ENCODE peak calls at places on chromosomes 2 and 18, in nine cellular contexts. One of them, this sample, is unnamed.

GRCh38 chr2:223901854-223902253 is 43.3 kb downstream of the WDFY1 start:
- DNase-seq in HCT116: no peak
- DNase-seq in breast epithelium: no peak
- DNase-seq in K562: no peak
- DNase-seq in GM12878: no peak
- DNase-seq in HepG2: peak; percentile 55
- DNase-seq in spleen: no peak
- DNase-seq in stomach: no peak
- DNase-seq in suprapubic skin: no peak
- DNase-seq in this sample: no peak

GRCh38 chr2:67221266-67221665 is 175.9 kb upstream of the ETAA1 start:
- DNase-seq in HCT116: no peak
- DNase-seq in spleen: no peak
- DNase-seq in GM12878: no peak
- DNase-seq in K562: no peak
- DNase-seq in suprapubic skin: no peak
- DNase-seq in stomach: no peak
- DNase-seq in breast epithelium: no peak
- DNase-seq in HepG2: no peak
- DNase-seq in this sample: no peak

GRCh38 chr18:74284501-74285004 is 7.2 kb downstream of the CYB5A start:
- DNase-seq in stomach: no peak
- DNase-seq in suprapubic skin: no peak
- DNase-seq in HCT116: no peak
- DNase-seq in GM12878: no peak
- DNase-seq in breast epithelium: no peak
- DNase-seq in HepG2: no peak
- DNase-seq in spleen: no peak
- DNase-seq in K562: no peak
- DNase-seq in this sample: no peak

GRCh38 chr2:67997528-67998267 is 65.1 kb downstream of the C1D start:
- DNase-seq in breast epithelium: no peak
- DNase-seq in HCT116: no peak
- DNase-seq in HepG2: no peak
- DNase-seq in suprapubic skin: no peak
- DNase-seq in K562: no peak
- DNase-seq in GM12878: no peak
- DNase-seq in stomach: no peak
- DNase-seq in spleen: no peak
- DNase-seq in this sample: no peak

GRCh38 chr2:233252227-233252626 is 754 bp downstream of the ATG16L1 start:
- DNase-seq in suprapubic skin: no peak
- DNase-seq in GM12878: no peak
- DNase-seq in breast epithelium: no peak
- DNase-seq in HCT116: no peak
- DNase-seq in K562: no peak
- DNase-seq in spleen: no peak
- DNase-seq in stomach: no peak
- DNase-seq in HepG2: no peak
- DNase-seq in this sample: no peak

GRCh38 chr18:24321071-24321470 is 76.6 kb downstream of the OSBPL1A start:
- DNase-seq in spleen: no peak
- DNase-seq in K562: no peak
- DNase-seq in breast epithelium: no peak
- DNase-seq in HepG2: no peak
- DNase-seq in GM12878: no peak
- DNase-seq in suprapubic skin: no peak
- DNase-seq in HCT116: no peak
- DNase-seq in stomach: no peak
- DNase-seq in this sample: no peak

GRCh38 chr2:30894498-30895119 is 87.4 kb upstream of the CAPN13 start:
- DNase-seq in spleen: no peak
- DNase-seq in breast epithelium: no peak
- DNase-seq in HepG2: no peak
- DNase-seq in suprapubic skin: no peak
- DNase-seq in K562: no peak
- DNase-seq in HCT116: no peak
- DNase-seq in GM12878: no peak
- DNase-seq in stomach: no peak
- DNase-seq in this sample: no peak

GRCh38 chr18:57837917-57838548 is 34.9 kb upstream of the ATP8B1 start:
- DNase-seq in K562: no peak
- DNase-seq in spleen: no peak
- DNase-seq in suprapubic skin: no peak
- DNase-seq in breast epithelium: no peak
- DNase-seq in HCT116: no peak
- DNase-seq in HepG2: no peak
- DNase-seq in GM12878: peak; percentile 91
- DNase-seq in stomach: no peak
- DNase-seq in this sample: no peak

GRCh38 chr2:234945339-234945895 is 6.4 kb upstream of the SH3BP4 start:
- DNase-seq in stomach: no peak
- DNase-seq in spleen: no peak
- DNase-seq in HCT116: no peak
- DNase-seq in HepG2: no peak
- DNase-seq in breast epithelium: no peak
- DNase-seq in suprapubic skin: no peak
- DNase-seq in GM12878: no peak
- DNase-seq in K562: no peak
- DNase-seq in this sample: no peak

GRCh38 chr2:188524519-188525113 is 232.9 kb downstream of the GULP1 start:
- DNase-seq in K562: peak; percentile 13
- DNase-seq in GM12878: no peak
- DNase-seq in HepG2: peak; percentile 53
- DNase-seq in HCT116: peak; percentile 22
- DNase-seq in suprapubic skin: no peak
- DNase-seq in breast epithelium: no peak
- DNase-seq in stomach: peak; percentile 27
- DNase-seq in spleen: no peak
- DNase-seq in this sample: peak; percentile 11

GRCh38 chr2:183009249-183009899 is 28.9 kb downstream of the NCKAP1 start:
- DNase-seq in HCT116: no peak
- DNase-seq in stomach: no peak
- DNase-seq in K562: no peak
- DNase-seq in suprapubic skin: no peak
- DNase-seq in GM12878: no peak
- DNase-seq in breast epithelium: no peak
- DNase-seq in spleen: no peak
- DNase-seq in HepG2: no peak
- DNase-seq in this sample: no peak

GRCh38 chr2:137172162-137172561 is 406.8 kb downstream of the THSD7B start:
- DNase-seq in GM12878: no peak
- DNase-seq in HepG2: peak; percentile 40
- DNase-seq in suprapubic skin: no peak
- DNase-seq in breast epithelium: no peak
- DNase-seq in stomach: no peak
- DNase-seq in HCT116: no peak
- DNase-seq in K562: no peak
- DNase-seq in spleen: no peak
- DNase-seq in this sample: no peak

GRCh38 chr2:66582975-66583842 is 148.3 kb downstream of the MEIS1 start:
- DNase-seq in GM12878: no peak
- DNase-seq in suprapubic skin: no peak
- DNase-seq in breast epithelium: no peak
- DNase-seq in spleen: no peak
- DNase-seq in HCT116: no peak
- DNase-seq in K562: no peak
- DNase-seq in HepG2: no peak
- DNase-seq in stomach: no peak
- DNase-seq in this sample: no peak

GRCh38 chr2:144505245-144505801 is 14.6 kb downstream of the ZEB2 start:
- DNase-seq in HCT116: no peak
- DNase-seq in GM12878: no peak
- DNase-seq in spleen: no peak
- DNase-seq in breast epithelium: no peak
- DNase-seq in HepG2: no peak
- DNase-seq in stomach: no peak
- DNase-seq in K562: peak; percentile 66
- DNase-seq in suprapubic skin: no peak
- DNase-seq in this sample: no peak

GRCh38 chr2:64212346-64212745 is 68.1 kb upstream of the PELI1 start:
- DNase-seq in HCT116: no peak
- DNase-seq in spleen: no peak
- DNase-seq in GM12878: no peak
- DNase-seq in stomach: no peak
- DNase-seq in HepG2: no peak
- DNase-seq in suprapubic skin: no peak
- DNase-seq in breast epithelium: no peak
- DNase-seq in K562: no peak
- DNase-seq in this sample: no peak

GRCh38 chr2:241636182-241636982 is 576 bp downstream of the THAP4 start:
- DNase-seq in HepG2: peak; percentile 49
- DNase-seq in breast epithelium: no peak
- DNase-seq in GM12878: no peak
- DNase-seq in suprapubic skin: peak; percentile 80
- DNase-seq in spleen: peak; percentile 90
- DNase-seq in K562: peak; percentile 47
- DNase-seq in stomach: peak; percentile 48
- DNase-seq in HCT116: no peak
- DNase-seq in this sample: no peak

GRCh38 chr2:54579682-54580349 is 123.7 kb downstream of the SPTBN1 start:
- DNase-seq in HepG2: peak; percentile 97
- DNase-seq in breast epithelium: no peak
- DNase-seq in stomach: peak; percentile 57
- DNase-seq in HCT116: no peak
- DNase-seq in suprapubic skin: no peak
- DNase-seq in K562: no peak
- DNase-seq in GM12878: peak; percentile 89
- DNase-seq in spleen: no peak
- DNase-seq in this sample: peak; percentile 27

GRCh38 chr2:9768388-9768787 is 74.9 kb upstream of the TAF1B start:
- DNase-seq in spleen: peak; percentile 66
- DNase-seq in HepG2: peak; percentile 47
- DNase-seq in breast epithelium: no peak
- DNase-seq in GM12878: no peak
- DNase-seq in HCT116: no peak
- DNase-seq in stomach: no peak
- DNase-seq in K562: peak; percentile 59
- DNase-seq in suprapubic skin: peak; percentile 55
- DNase-seq in this sample: no peak

GRCh38 chr2:6866239-6866745 is 585 bp upstream of the CMPK2 start:
- DNase-seq in K562: peak; percentile 62
- DNase-seq in breast epithelium: no peak
- DNase-seq in HCT116: peak; percentile 27
- DNase-seq in HepG2: peak; percentile 24
- DNase-seq in spleen: peak; percentile 77
- DNase-seq in suprapubic skin: no peak
- DNase-seq in GM12878: peak; percentile 17
- DNase-seq in stomach: peak; percentile 44
- DNase-seq in this sample: no peak
- TF ChIP-seq CTCF in K562: peak; percentile 72
- TF ChIP-seq CTCF in breast epithelium: no peak
- TF ChIP-seq CTCF in HCT116: peak; percentile 71
- TF ChIP-seq CTCF in HepG2: peak; percentile 61
- TF ChIP-seq CTCF in spleen: peak; percentile 17
- TF ChIP-seq CTCF in suprapubic skin: peak; percentile 30
- TF ChIP-seq CTCF in GM12878: peak; percentile 53
- TF ChIP-seq CTCF in stomach: no peak
- TF ChIP-seq CTCF in this sample: no peak

DNA sequence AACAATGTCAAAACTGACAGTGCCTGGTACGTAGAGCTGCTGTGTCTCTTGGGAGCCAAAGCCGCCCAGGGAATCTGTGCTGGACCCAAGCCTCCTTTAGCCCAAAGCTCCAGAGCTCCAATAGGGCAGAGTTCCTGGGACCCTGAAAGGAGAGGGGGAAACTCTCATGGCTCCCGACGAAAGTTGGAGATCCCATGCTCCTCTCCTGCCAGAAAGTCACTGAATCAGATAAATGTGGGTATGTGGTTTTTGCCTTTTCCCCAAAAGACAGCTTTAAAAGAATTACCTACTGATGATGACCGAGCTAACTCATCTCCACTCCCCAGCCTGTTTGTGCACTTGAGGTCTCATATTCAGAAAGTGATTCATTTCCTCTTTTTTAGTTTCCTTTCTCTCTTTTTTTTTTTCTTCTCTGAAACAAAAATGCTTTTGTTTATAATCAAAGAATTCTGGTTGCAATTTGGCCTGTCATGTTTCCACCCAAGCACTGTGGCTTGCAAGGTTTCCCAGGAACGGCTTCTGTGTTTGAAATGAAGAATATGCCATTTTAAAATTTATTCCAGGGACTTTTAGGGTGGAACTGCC is 14.1 kb upstream of the PMAIP1 start:
- DNase-seq in HCT116: no peak
- DNase-seq in stomach: no peak
- DNase-seq in breast epithelium: no peak
- DNase-seq in K562: no peak
- DNase-seq in HepG2: no peak
- DNase-seq in spleen: no peak
- DNase-seq in GM12878: peak; percentile 78
- DNase-seq in suprapubic skin: no peak
- DNase-seq in this sample: no peak
- TF ChIP-seq POLR2AphosphoS5 in HCT116: no peak
- TF ChIP-seq POLR2AphosphoS5 in stomach: no peak
- TF ChIP-seq POLR2AphosphoS5 in breast epithelium: no peak
- TF ChIP-seq POLR2AphosphoS5 in K562: no peak
- TF ChIP-seq POLR2AphosphoS5 in HepG2: no peak
- TF ChIP-seq POLR2AphosphoS5 in spleen: no peak
- TF ChIP-seq POLR2AphosphoS5 in GM12878: peak; percentile 59
- TF ChIP-seq POLR2AphosphoS5 in suprapubic skin: no peak
- TF ChIP-seq POLR2AphosphoS5 in this sample: no peak

DNA sequence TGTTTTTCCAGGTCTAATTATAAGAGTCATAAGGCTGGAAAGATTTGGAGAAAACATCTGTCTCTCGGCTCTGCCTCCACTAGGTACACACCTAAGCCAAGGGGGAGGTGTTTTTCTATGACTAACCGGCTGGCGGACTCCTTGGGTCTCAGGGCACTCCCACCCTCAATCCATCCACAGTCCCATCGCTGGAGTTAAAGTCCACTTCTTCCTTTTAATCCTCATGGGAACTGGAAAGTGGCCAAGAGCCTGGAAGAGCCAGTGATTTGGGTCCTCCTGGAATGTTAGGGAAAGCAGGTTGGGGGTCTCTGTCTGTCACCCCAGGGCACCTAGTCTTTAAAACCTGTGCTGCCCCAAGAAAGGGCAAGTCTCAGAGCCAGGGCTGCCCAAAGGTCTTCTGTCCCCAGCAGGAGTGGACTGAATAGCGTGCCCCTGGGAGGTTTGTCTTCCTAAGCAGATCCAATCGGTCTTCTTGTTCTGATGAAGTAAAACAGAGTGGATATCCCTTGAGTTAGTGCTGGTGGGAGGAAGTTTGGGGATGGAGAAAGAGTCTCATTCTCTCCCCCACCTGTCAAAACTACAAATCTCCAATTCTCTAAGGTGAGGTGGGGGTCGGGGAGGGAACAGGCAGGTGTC is 66.4 kb downstream of the MCFD2 start:
- DNase-seq in suprapubic skin: no peak
- DNase-seq in K562: peak; percentile 39
- DNase-seq in GM12878: no peak
- DNase-seq in spleen: no peak
- DNase-seq in breast epithelium: no peak
- DNase-seq in HepG2: peak; percentile 38
- DNase-seq in stomach: no peak
- DNase-seq in HCT116: no peak
- DNase-seq in this sample: no peak
- H3K27ac ChIP-seq in suprapubic skin: peak overlapping the region; percentile 91
- H3K27ac ChIP-seq in K562: peak overlapping the region; percentile 61
- H3K27ac ChIP-seq in GM12878: no peak overlapping the region
- H3K27ac ChIP-seq in spleen: peak overlapping the region; percentile 70
- H3K27ac ChIP-seq in breast epithelium: peak overlapping the region; percentile 96
- H3K27ac ChIP-seq in HepG2: no peak overlapping the region
- H3K27ac ChIP-seq in stomach: peak overlapping the region; percentile 84
- H3K27ac ChIP-seq in HCT116: no peak overlapping the region
- H3K27ac ChIP-seq in this sample: peak overlapping the region; percentile 72

GRCh38 chr18:79199691-79200374 is 130.6 kb downstream of the ATP9B start:
- DNase-seq in breast epithelium: peak; percentile 23
- DNase-seq in HepG2: no peak
- DNase-seq in spleen: no peak
- DNase-seq in K562: no peak
- DNase-seq in suprapubic skin: no peak
- DNase-seq in HCT116: no peak
- DNase-seq in GM12878: no peak
- DNase-seq in stomach: no peak
- DNase-seq in this sample: peak; percentile 40
- TF ChIP-seq CTCF in breast epithelium: no peak
- TF ChIP-seq CTCF in HepG2: no peak
- TF ChIP-seq CTCF in spleen: no peak
- TF ChIP-seq CTCF in K562: no peak
- TF ChIP-seq CTCF in suprapubic skin: no peak
- TF ChIP-seq CTCF in HCT116: no peak
- TF ChIP-seq CTCF in GM12878: no peak
- TF ChIP-seq CTCF in stomach: no peak
- TF ChIP-seq CTCF in this sample: no peak